ENCODE peak calls at places on chromosomes 1 and 21, in ten cellular contexts. Z, O, U, F, R, Y, C, K, Q and M are unnamed samples.

GRCh38 chr21:42298657-42299056 is 16.6 kb downstream of the TFF3 start:
- DNase-seq in Z (no peak), O (no peak), U (no peak), F (no peak), R (no peak), Y (no peak), C (no peak), K (no peak), Q (no peak), M (no peak)

GRCh38 chr1:9993571-9994075 is 3.4 kb upstream of the RBP7 start:
- DNase-seq in Z (no peak), O (no peak), U (no peak), F (no peak), R (no peak), Y (no peak), C (no peak), K (no peak), Q (no peak), M (no peak)

GRCh38 chr1:79198841-79199240 is 192.3 kb upstream of the ADGRL4 start:
- DNase-seq in Z (no peak), O (peak; percentile 80), U (no peak), F (no peak), R (no peak), Y (no peak), C (no peak), K (no peak), Q (no peak), M (no peak)

GRCh38 chr1:44409019-44409602 is 4.1 kb downstream of the RNF220 start:
- DNase-seq in Z (no peak), O (no peak), U (no peak), F (no peak), R (no peak), Y (no peak), C (no peak), K (no peak), Q (no peak), M (no peak)

GRCh38 chr1:26787381-26787705 is 407 bp upstream of the PIGV start:
- DNase-seq in Z (no peak), O (peak; percentile 81), U (no peak), F (peak; percentile 74), R (no peak), Y (no peak), C (no peak), K (no peak), Q (no peak), M (no peak)

GRCh38 chr1:200260587-200261335 is 149.1 kb downstream of the ZNF281 start:
- DNase-seq in Z (no peak), O (peak; percentile 63), U (no peak), F (no peak), R (no peak), Y (no peak), C (no peak), K (no peak), Q (no peak), M (no peak)

GRCh38 chr1:177142791-177143382 is 21.6 kb downstream of the ASTN1 start:
- DNase-seq in Z (no peak), O (no peak), U (no peak), F (no peak), R (no peak), Y (no peak), C (no peak), K (no peak), Q (no peak), M (no peak)

GRCh38 chr1:42679364-42679983 is 2.7 kb upstream of the YBX1 start:
- DNase-seq in Z (no peak), O (peak; percentile 91), U (no peak), F (no peak), R (no peak), Y (no peak), C (no peak), K (no peak), Q (no peak), M (no peak)

GRCh38 chr1:236541710-236542109 is 17.9 kb downstream of the LGALS8 start:
- DNase-seq in Z (no peak), O (no peak), U (no peak), F (no peak), R (no peak), Y (no peak), C (no peak), K (no peak), Q (no peak), M (no peak)
- H3K27ac ChIP-seq in Z (no peak overlapping the region), O (no peak overlapping the region), U (no peak overlapping the region), F (no peak overlapping the region), R (no peak overlapping the region), Y (no peak overlapping the region), C (no peak overlapping the region), K (no peak overlapping the region), Q (no peak overlapping the region), M (no peak overlapping the region)

GRCh38 chr21:18764720-18765119 is 361.1 kb upstream of the TMPRSS15 start:
- DNase-seq in Z (no peak), O (no peak), U (no peak), F (no peak), R (no peak), Y (no peak), C (no peak), K (no peak), Q (no peak), M (no peak)
- H3K27ac ChIP-seq in Z (no peak overlapping the region), O (no peak overlapping the region), U (no peak overlapping the region), F (no peak overlapping the region), R (no peak overlapping the region), Y (no peak overlapping the region), C (no peak overlapping the region), K (no peak overlapping the region), Q (no peak overlapping the region), M (no peak overlapping the region)

GRCh38 chr1:33348676-33349080 is 27.8 kb upstream of the A3GALT2 start:
- DNase-seq in Z (no peak), O (peak; percentile 46), U (no peak), F (no peak), R (no peak), Y (no peak), C (no peak), K (no peak), Q (no peak), M (no peak)

GRCh38 chr1:33351281-33351660 is 30.4 kb upstream of the A3GALT2 start:
- DNase-seq in Z (no peak), O (no peak), U (no peak), F (no peak), R (no peak), Y (no peak), C (no peak), K (no peak), Q (no peak), M (no peak)

GRCh38 chr1:33349081-33349759 is 28.3 kb upstream of the A3GALT2 start:
- DNase-seq in Z (no peak), O (peak; percentile 63), U (peak; percentile 75), F (no peak), R (peak; percentile 73), Y (no peak), C (peak; percentile 65), K (peak; percentile 81), Q (no peak), M (peak; percentile 67)

GRCh38 chr1:33349778-33350610 is 29.1 kb upstream of the A3GALT2 start:
- DNase-seq in Z (no peak), O (peak; percentile 93), U (peak; percentile 91), F (no peak), R (peak; percentile 89), Y (peak; percentile 79), C (peak; percentile 87), K (peak; percentile 91), Q (peak; percentile 68), M (peak; percentile 87)

DNA sequence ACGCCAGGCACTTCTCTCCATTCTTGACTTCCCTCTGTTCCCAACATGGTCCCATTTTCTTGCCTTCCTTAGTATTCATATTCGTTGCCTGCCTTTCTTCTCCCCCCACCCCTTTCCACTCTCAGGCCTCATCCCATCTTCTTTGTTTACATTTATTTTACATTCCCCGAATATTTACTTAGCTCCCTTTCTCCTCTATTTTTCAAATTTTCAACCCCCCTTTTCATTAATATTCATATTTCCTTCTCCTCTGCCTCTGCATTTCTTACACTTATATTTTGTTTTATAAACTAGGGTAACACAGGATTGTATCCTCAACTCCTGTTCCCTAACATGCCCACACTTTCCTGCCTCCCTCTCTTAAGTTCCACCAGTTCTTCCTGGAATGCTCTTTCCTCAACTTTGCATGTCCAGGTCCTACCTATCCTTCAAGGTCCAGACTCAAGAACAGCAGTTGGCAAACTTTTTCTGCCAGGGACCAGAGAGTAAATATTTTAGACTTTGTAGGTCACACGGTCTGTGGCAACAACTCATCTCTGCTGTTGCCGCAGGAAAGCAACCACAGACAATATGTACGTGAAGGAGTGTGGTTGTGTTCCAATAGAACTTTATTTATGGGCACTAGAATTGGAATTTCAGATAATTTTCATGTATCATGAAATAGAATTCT is 29.8 kb upstream of the A3GALT2 start:
- DNase-seq in Z (no peak), O (no peak), U (no peak), F (no peak), R (no peak), Y (no peak), C (no peak), K (no peak), Q (no peak), M (no peak)
- H3K27ac ChIP-seq in Z (peak overlapping the region; percentile 74), O (no peak overlapping the region), U (peak overlapping the region; percentile 94), F (no peak overlapping the region), R (peak overlapping the region; percentile 81), Y (no peak overlapping the region), C (peak overlapping the region; percentile 67), K (peak overlapping the region; percentile 97), Q (peak overlapping the region; percentile 82), M (no peak overlapping the region)

GRCh38 chr1:234773936-234774677 is 164.1 kb upstream of the IRF2BP2 start:
- DNase-seq in Z (no peak), O (no peak), U (no peak), F (no peak), R (no peak), Y (no peak), C (no peak), K (peak; percentile 17), Q (no peak), M (no peak)

GRCh38 chr1:234770031-234770795 is 160.2 kb upstream of the IRF2BP2 start:
- DNase-seq in Z (no peak), O (no peak), U (no peak), F (no peak), R (no peak), Y (no peak), C (peak; percentile 15), K (peak; percentile 59), Q (no peak), M (no peak)

GRCh38 chr1:234771642-234772344 is 161.8 kb upstream of the IRF2BP2 start:
- DNase-seq in Z (no peak), O (no peak), U (no peak), F (no peak), R (no peak), Y (no peak), C (no peak), K (peak; percentile 49), Q (no peak), M (no peak)

GRCh38 chr1:234770924-234771540 is 161.1 kb upstream of the IRF2BP2 start:
- DNase-seq in Z (no peak), O (no peak), U (no peak), F (no peak), R (no peak), Y (no peak), C (no peak), K (peak; percentile 34), Q (no peak), M (no peak)

DNA sequence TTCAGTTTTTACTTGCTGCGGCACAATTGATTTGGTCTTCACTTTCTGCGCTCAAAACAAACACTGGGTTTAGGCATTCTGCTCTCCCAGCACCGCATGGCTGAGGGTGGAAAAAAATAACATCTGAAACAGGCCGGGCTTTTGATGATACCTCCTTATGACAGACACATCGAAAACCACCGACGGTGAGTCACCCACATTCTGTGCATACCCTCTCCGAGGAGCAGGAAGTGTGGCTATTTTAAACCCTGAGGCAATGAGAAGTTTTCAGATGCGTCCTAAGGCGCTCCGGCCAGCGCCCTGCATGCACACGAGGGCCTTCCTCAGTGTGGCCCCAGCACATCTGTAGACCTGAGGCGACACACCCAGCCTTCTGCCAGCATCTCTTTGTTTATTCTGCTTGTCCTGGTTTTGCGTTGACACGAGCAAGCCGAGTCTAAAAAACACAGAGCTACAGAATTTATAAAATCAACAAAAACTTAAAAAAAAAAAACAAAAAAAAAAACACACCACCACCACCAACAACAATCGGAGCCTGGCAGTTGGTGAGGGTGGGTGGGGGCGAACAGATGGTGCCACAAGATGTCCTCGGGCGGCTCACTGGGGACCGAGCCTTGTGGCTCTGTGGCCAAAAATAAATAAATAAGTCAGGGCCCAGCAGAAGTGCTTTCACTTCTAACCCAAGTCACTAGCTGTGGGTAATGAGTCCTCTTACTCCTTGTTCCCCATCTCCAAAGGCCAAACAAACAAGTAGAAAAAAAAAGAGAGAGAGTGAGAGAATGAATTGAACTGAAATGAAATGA is 162.6 kb upstream of the IRF2BP2 start:
- DNase-seq in Z (peak; percentile 95), O (peak; percentile 99), U (no peak), F (peak; percentile 99), R (no peak), Y (no peak), C (peak; percentile 73), K (peak; percentile 79), Q (peak; percentile 97), M (no peak)
- H3K27ac ChIP-seq in Z (peak overlapping the region; percentile 68), O (peak overlapping the region; percentile 85), U (peak overlapping the region; percentile 70), F (peak overlapping the region; percentile 87), R (no peak overlapping the region), Y (no peak overlapping the region), C (no peak overlapping the region), K (peak overlapping the region; percentile 12), Q (peak overlapping the region; percentile 30), M (no peak overlapping the region)